ENCODE peak calls at places on chromosome 17, in six cellular contexts. U is HepG2, D is GM12878, H is K562, O is GM12891, E is H1. T is an unnamed sample.

GRCh38 chr17:80826955-80827645 is 164.5 kb upstream of the CHMP6 start:
- DNase-seq in U (no peak), D (no peak), H (no peak), O (no peak), E (no peak), T (no peak)

GRCh38 chr17:8080208-8080798 is 7.2 kb downstream of the ALOX12B start:
- DNase-seq in U (no peak), D (no peak), H (no peak), O (no peak), E (no peak), T (no peak)

GRCh38 chr17:75638893-75639292 is 5.7 kb downstream of the SMIM5 start:
- DNase-seq in U (no peak), D (no peak), H (no peak), O (peak), E (no peak), T (no peak)

GRCh38 chr17:17413821-17414220 is 63.0 kb upstream of the MED9 start:
- DNase-seq in U (no peak), D (no peak), H (no peak), O (no peak), E (no peak), T (no peak)

GRCh38 chr17:17681744-17682292 is 560 bp downstream of the RAI1 start:
- DNase-seq in U (no peak), D (no peak), H (peak), O (no peak), E (no peak), T (no peak)

GRCh38 chr17:75645889-75646625 is 12.8 kb downstream of the SMIM5 start:
- DNase-seq in U (peak), D (peak), H (no peak), O (peak), E (no peak), T (no peak)

GRCh38 chr17:29563816-29564215 is 3.0 kb downstream of the ABHD15 start:
- DNase-seq in U (no peak), D (no peak), H (no peak), O (no peak), E (no peak), T (no peak)

GRCh38 chr17:43627657-43628650 is 33.8 kb downstream of the MEOX1 start:
- DNase-seq in U (no peak), D (no peak), H (no peak), O (no peak), E (no peak), T (no peak)

GRCh38 chr17:33273743-33274410 is 19.2 kb downstream of the ASIC2 start:
- DNase-seq in U (no peak), D (no peak), H (no peak), O (no peak), E (no peak), T (no peak)

GRCh38 chr17:49031965-49032928 is 35.1 kb downstream of the IGF2BP1 start:
- DNase-seq in U (peak), D (peak), H (peak), O (peak), E (no peak), T (peak)

GRCh38 chr17:47310186-47310733 is 13.5 kb upstream of the EFCAB13 start:
- DNase-seq in U (no peak), D (no peak), H (no peak), O (no peak), E (no peak), T (no peak)

GRCh38 chr17:347309-347708 is 5.3 kb downstream of the RPH3AL start:
- DNase-seq in U (no peak), D (no peak), H (no peak), O (no peak), E (no peak), T (no peak)

GRCh38 chr17:63445571-63446217 is 412 bp downstream of the CYB561 start:
- DNase-seq in U (no peak), D (no peak), H (peak), O (peak), E (no peak), T (peak)
- TF ChIP-seq POLR2A in U (no peak), D (no peak), H (no peak), O (no peak), E (no peak), T (no peak)

GRCh38 chr17:6061290-6061689 is 8.9 kb upstream of the WSCD1 start:
- DNase-seq in U (peak), D (no peak), H (no peak), O (no peak), E (no peak), T (no peak)
- TF ChIP-seq TAF1 in U (no peak), D (no peak), H (no peak), O (no peak), E (no peak), T (no peak)

GRCh38 chr17:10036511-10037061 is 131.5 kb upstream of the RCVRN start:
- DNase-seq in U (peak), D (no peak), H (no peak), O (no peak), E (no peak), T (no peak)
- TF ChIP-seq POLR2A in U (no peak), D (no peak), H (no peak), O (no peak), E (no peak), T (no peak)

GRCh38 chr17:68184816-68185436 is 62.9 kb upstream of the AMZ2 start:
- DNase-seq in U (no peak), D (no peak), H (no peak), O (peak), E (no peak), T (no peak)
- TF ChIP-seq TAF1 in U (no peak), D (no peak), H (no peak), O (no peak), E (no peak), T (no peak)

GRCh38 chr17:40443196-40443987 is at the start of gene IGFBP4:
- DNase-seq in U (peak), D (no peak), H (peak), O (peak), E (no peak), T (peak)
- TF ChIP-seq POLR2A in U (no peak), D (no peak), H (peak), O (no peak), E (peak), T (no peak)

GRCh38 chr17:2362416-2362815 is 25.1 kb downstream of the SGSM2 start:
- DNase-seq in U (no peak), D (no peak), H (no peak), O (no peak), E (no peak), T (no peak)

GRCh38 chr17:2362016-2362415 is 24.7 kb downstream of the SGSM2 start:
- DNase-seq in U (no peak), D (no peak), H (no peak), O (no peak), E (no peak), T (no peak)

GRCh38 chr17:2363318-2363717 is 26.0 kb downstream of the SGSM2 start:
- DNase-seq in U (no peak), D (no peak), H (no peak), O (no peak), E (no peak), T (no peak)

GRCh38 chr17:2362881-2363280 is 25.6 kb downstream of the SGSM2 start:
- DNase-seq in U (no peak), D (no peak), H (no peak), O (no peak), E (no peak), T (no peak)

GRCh38 chr17:2361361-2361760 is 24.1 kb downstream of the SGSM2 start:
- DNase-seq in U (no peak), D (no peak), H (no peak), O (no peak), E (no peak), T (no peak)
- TF ChIP-seq TAF1 in U (no peak), D (no peak), H (no peak), O (no peak), E (no peak), T (no peak)

GRCh38 chr17:35578195-35578928 is at the start of gene PEX12:
- DNase-seq in U (peak), D (peak), H (peak), O (peak), E (peak), T (peak)
- TF ChIP-seq POLR2A in U (peak), D (peak), H (peak), O (peak), E (peak), T (peak)